ENCODE peak calls at places on chromosomes 2 and 18, in four cellular contexts. Z is BE2C, M is AG04449, H is fibroblast of lung. X is an unnamed sample.

GRCh38 chr2:240889601-240890560 is 6.1 kb downstream of the MAB21L4 start:
- DNase-seq in Z (no peak), M (no peak), H (no peak), X (no peak)

GRCh38 chr2:168211664-168212163 is 35.7 kb downstream of the STK39 start:
- DNase-seq in Z (no peak), M (no peak), H (peak), X (no peak)

GRCh38 chr18:73594749-73595148 is 552.9 kb downstream of the FBXO15 start:
- DNase-seq in Z (no peak), M (no peak), H (peak), X (no peak)

GRCh38 chr2:36727586-36727985 is 31.1 kb downstream of the VIT start:
- DNase-seq in Z (no peak), M (no peak), H (no peak), X (no peak)

GRCh38 chr2:174970092-174970491 is 35.1 kb downstream of the CHN1 start:
- DNase-seq in Z (no peak), M (no peak), H (peak), X (no peak)

GRCh38 chr2:241571821-241572620 is 13.5 kb downstream of the BOK start:
- DNase-seq in Z (no peak), M (no peak), H (no peak), X (no peak)

GRCh38 chr2:209525834-209526281 is 102.0 kb downstream of the MAP2 start:
- DNase-seq in Z (no peak), M (peak), H (peak), X (peak)

GRCh38 chr18:74342416-74343043 is 26.9 kb downstream of the C18orf63 start:
- DNase-seq in Z (peak), M (no peak), H (peak), X (peak)

GRCh38 chr2:100114011-100114433 is 28.4 kb downstream of the AFF3 start:
- DNase-seq in Z (no peak), M (no peak), H (no peak), X (no peak)

GRCh38 chr2:74991977-74992376 is 33.5 kb downstream of the POLE4 start:
- DNase-seq in Z (no peak), M (peak), H (peak), X (no peak)

GRCh38 chr2:84807063-84807485 is 73.8 kb downstream of the TRABD2A start:
- DNase-seq in Z (no peak), M (peak), H (peak), X (peak)

GRCh38 chr2:32591669-32592463 is 36.0 kb upstream of the TTC27 start:
- DNase-seq in Z (no peak), M (no peak), H (peak), X (no peak)

GRCh38 chr18:44696892-44697291 is 16.2 kb downstream of the SETBP1 start:
- DNase-seq in Z (no peak), M (no peak), H (peak), X (no peak)

GRCh38 chr2:200662727-200663126 is 76.9 kb downstream of the AOX1 start:
- DNase-seq in Z (no peak), M (no peak), H (peak), X (no peak)

GRCh38 chr2:109427661-109428091 is 186.1 kb downstream of the SEPTIN10 start:
- DNase-seq in Z (no peak), M (no peak), H (no peak), X (no peak)

GRCh38 chr2:240349133-240350005 is 86.1 kb upstream of the GPC1 start:
- DNase-seq in Z (no peak), M (no peak), H (no peak), X (no peak)

GRCh38 chr18:60329131-60329530 is 43.4 kb downstream of the MC4R start:
- DNase-seq in Z (no peak), M (no peak), H (no peak), X (no peak)

GRCh38 chr2:15823459-15824396 is 116.6 kb upstream of the MYCN start:
- DNase-seq in Z (no peak), M (no peak), H (no peak), X (no peak)

GRCh38 chr18:27803957-27804356 is 373.0 kb downstream of the CDH2 start:
- DNase-seq in Z (no peak), M (no peak), H (peak), X (peak)

GRCh38 chr2:182066439-182067061 is 80.9 kb downstream of the PPP1R1C start:
- DNase-seq in Z (no peak), M (peak), H (peak), X (peak)

GRCh38 chr18:31041346-31042067 is 1.0 kb downstream of the DSC3 start:
- DNase-seq in Z (no peak), M (no peak), H (peak), X (no peak)

GRCh38 chr2:96954490-96954846 is 31.9 kb downstream of the FAM178B start:
- DNase-seq in Z (no peak), M (no peak), H (peak), X (no peak)

GRCh38 chr2:205198130-205198505 is 484.2 kb upstream of the NRP2 start:
- DNase-seq in Z (no peak), M (peak), H (peak), X (peak)

GRCh38 chr2:63850650-63851049 is 9.0 kb downstream of the UGP2 start:
- DNase-seq in Z (no peak), M (no peak), H (peak), X (no peak)

GRCh38 chr18:57846258-57846657 is 43.1 kb upstream of the ATP8B1 start:
- DNase-seq in Z (peak), M (no peak), H (peak), X (peak)

GRCh38 chr2:85448840-85449588 is 30.5 kb downstream of the SH2D6 start:
- DNase-seq in Z (no peak), M (no peak), H (no peak), X (no peak)

GRCh38 chr2:158782616-158783015 is 12.5 kb upstream of the DAPL1 start:
- DNase-seq in Z (no peak), M (no peak), H (peak), X (no peak)

GRCh38 chr2:100832885-100833284 is 12.9 kb downstream of the NPAS2 start:
- DNase-seq in Z (no peak), M (no peak), H (peak), X (no peak)

GRCh38 chr18:26621161-26622026 is 73.0 kb upstream of the KCTD1 start:
- DNase-seq in Z (peak), M (no peak), H (no peak), X (no peak)

GRCh38 chr2:241561811-241562210 is 3.3 kb downstream of the BOK start:
- DNase-seq in Z (peak), M (no peak), H (peak), X (no peak)

GRCh38 chr18:74435740-74436139 is 21.4 kb downstream of the DIPK1C start:
- DNase-seq in Z (no peak), M (no peak), H (no peak), X (no peak)

GRCh38 chr18:10454800-10455550 is 540 bp downstream of the APCDD1 start:
- DNase-seq in Z (no peak), M (no peak), H (no peak), X (no peak)

GRCh38 chr2:112154246-112155110 is 16.3 kb downstream of the FBLN7 start:
- DNase-seq in Z (no peak), M (no peak), H (no peak), X (no peak)

DNA sequence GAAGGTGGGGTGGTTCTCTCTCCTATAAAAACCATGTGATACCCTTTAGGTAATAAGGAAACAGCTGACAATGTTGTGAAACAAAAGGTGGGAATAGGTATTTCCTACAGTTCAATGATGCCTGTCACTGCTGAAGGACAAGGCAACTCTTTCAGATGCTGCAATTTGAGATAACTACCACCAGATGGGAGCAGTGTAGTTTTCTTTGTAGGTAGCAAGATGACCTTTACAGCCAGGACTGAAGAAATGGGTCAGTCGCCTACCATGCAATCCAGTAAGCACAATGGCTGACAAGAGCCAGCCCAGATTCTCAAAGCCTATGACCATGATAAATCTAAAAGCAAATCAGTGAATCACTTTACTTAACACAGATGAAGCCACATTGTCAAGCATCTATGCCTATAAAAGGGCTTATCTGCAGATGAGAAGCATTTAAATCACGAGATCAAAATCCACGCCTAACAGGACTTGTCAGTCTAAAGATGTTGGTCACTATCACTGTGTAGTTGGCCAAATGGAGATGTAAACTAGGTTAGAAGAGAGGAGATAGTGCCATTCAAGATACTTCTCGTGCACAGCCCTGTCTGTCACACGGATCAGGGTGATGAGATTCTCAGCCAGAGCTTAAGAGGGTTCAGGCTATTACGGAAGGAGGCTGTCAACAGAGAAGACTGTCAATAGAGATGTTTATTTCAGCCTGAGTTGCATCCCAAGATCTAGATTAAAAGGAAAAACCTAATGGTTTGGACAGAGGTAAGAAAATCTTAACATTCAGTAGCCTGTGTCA is 83.7 kb downstream of the AAK1 start:
- DNase-seq in Z (no peak), M (no peak), H (peak), X (peak)
- TF ChIP-seq CTCF in Z (peak), M (peak), H (peak), X (peak)

GRCh38 chr18:79191956-79192355 is 122.8 kb downstream of the ATP9B start:
- DNase-seq in Z (no peak), M (no peak), H (no peak), X (no peak)

GRCh38 chr18:79191418-79191817 is 122.2 kb downstream of the ATP9B start:
- DNase-seq in Z (no peak), M (no peak), H (no peak), X (no peak)

GRCh38 chr18:79195716-79196683 is 126.8 kb downstream of the ATP9B start:
- DNase-seq in Z (no peak), M (no peak), H (no peak), X (no peak)

GRCh38 chr18:79197531-79197930 is 128.3 kb downstream of the ATP9B start:
- DNase-seq in Z (no peak), M (no peak), H (no peak), X (no peak)

GRCh38 chr18:79193826-79194225 is 124.6 kb downstream of the ATP9B start:
- DNase-seq in Z (no peak), M (no peak), H (no peak), X (no peak)
- H3K4me3 ChIP-seq in Z (no peak), M (no peak), H (no peak), X (no peak)

DNA sequence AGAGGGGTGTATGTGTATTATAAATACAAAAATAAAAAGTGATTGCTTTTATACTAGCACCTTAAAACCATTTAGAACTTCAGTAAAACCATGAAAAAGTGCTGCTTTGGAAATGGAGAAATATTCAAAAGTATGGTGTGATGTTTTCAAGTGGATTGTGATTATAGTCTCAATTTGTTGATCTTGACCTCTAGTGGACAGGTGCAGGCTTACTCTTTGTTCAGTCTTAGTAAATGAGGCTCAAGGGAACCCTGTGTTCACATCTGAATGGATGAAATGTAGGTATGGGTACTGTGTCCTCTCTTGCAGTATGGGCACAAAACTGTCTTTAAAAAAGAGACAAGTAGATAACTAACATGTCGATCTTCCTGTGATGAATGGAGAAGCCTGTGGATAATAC is 145.8 kb downstream of the MCFD2 start:
- DNase-seq in Z (no peak), M (no peak), H (no peak), X (no peak)
- TF ChIP-seq CTCF in Z (peak), M (no peak), H (no peak), X (no peak)

GRCh38 chr2:133673570-133673969 is 105.3 kb upstream of the NCKAP5 start:
- DNase-seq in Z (no peak), M (no peak), H (peak), X (no peak)

GRCh38 chr2:133674066-133674432 is 105.8 kb upstream of the NCKAP5 start:
- DNase-seq in Z (no peak), M (no peak), H (no peak), X (no peak)

GRCh38 chr2:133680399-133681044 is 112.3 kb upstream of the NCKAP5 start:
- DNase-seq in Z (no peak), M (no peak), H (no peak), X (no peak)

GRCh38 chr2:133676392-133677130 is 108.3 kb upstream of the NCKAP5 start:
- DNase-seq in Z (no peak), M (no peak), H (peak), X (peak)

DNA sequence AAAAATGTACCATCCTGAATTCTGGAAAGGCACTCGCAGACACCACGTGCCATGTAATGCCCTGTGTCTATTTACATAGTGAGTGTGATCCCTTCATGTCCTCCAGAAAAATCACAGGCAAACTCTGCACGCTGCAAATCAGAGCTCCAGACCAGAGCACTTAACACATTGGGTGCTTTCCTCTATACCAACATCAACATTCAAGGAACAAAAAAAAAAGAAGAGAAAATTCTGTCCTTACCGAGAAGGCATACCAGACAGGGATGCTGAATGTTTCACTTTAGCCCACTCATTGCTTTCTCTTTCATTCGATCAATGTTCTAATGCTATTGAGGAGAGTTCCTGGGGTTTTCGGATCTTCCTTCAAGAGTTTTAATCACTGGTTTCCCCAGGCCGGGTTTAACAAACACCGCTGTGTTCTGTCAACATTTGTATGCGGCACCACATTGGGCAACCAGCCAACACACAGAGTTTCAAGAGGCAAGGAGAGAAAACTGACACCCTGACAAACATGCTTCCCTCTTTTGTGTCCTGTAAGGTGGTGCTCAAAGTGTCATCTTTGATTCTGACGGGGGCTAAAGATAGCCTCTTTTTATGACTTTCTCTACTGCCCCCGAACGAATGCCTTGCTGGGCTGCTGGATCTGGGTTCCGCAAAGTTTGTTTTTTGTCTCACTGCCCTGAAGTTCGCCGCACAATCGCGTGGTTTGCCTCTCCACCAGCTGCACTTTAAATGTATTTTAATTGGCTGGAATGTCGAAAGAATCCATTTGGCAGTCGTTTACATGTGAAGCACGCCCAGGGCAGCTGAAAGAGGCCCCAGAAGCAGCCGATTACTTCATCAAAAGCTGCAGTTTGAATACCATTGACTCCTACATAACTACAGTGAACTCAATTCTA is 106.4 kb upstream of the NCKAP5 start:
- DNase-seq in Z (peak), M (peak), H (peak), X (peak)
- H3K4me3 ChIP-seq in Z (peak), M (peak), H (peak), X (peak)

GRCh38 chr2:233852056-233852455 is 2.3 kb downstream of the HJURP start:
- DNase-seq in Z (no peak), M (no peak), H (no peak), X (no peak)

GRCh38 chr2:233849607-233850271 is 4.6 kb downstream of the HJURP start:
- DNase-seq in Z (no peak), M (no peak), H (no peak), X (no peak)

GRCh38 chr2:233851169-233851568 is 3.2 kb downstream of the HJURP start:
- DNase-seq in Z (no peak), M (no peak), H (no peak), X (no peak)

GRCh38 chr2:233848276-233848675 is 6.1 kb downstream of the HJURP start:
- DNase-seq in Z (no peak), M (no peak), H (no peak), X (no peak)

DNA sequence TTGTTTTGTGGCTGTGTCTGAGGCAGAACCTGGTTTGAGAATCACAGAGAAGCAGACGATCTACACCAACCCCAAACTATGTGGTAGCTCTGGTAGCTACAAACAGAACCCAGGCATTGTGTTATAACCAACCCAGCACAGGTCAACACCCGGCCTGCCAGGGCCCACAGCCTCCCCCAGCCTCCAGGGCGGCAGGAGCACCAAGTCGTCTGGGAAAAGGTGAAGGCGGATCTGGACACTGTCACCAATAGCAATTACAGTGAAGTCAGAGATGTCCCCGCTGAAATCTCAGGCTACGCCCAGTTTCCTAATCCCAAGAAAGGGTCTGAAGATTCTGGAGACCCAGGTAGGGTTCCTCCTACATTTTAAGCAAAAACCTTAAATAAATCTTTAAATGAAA is 3.6 kb downstream of the HJURP start:
- DNase-seq in Z (no peak), M (no peak), H (no peak), X (no peak)
- TF ChIP-seq CTCF in Z (no peak), M (no peak), H (no peak), X (no peak)

DNA sequence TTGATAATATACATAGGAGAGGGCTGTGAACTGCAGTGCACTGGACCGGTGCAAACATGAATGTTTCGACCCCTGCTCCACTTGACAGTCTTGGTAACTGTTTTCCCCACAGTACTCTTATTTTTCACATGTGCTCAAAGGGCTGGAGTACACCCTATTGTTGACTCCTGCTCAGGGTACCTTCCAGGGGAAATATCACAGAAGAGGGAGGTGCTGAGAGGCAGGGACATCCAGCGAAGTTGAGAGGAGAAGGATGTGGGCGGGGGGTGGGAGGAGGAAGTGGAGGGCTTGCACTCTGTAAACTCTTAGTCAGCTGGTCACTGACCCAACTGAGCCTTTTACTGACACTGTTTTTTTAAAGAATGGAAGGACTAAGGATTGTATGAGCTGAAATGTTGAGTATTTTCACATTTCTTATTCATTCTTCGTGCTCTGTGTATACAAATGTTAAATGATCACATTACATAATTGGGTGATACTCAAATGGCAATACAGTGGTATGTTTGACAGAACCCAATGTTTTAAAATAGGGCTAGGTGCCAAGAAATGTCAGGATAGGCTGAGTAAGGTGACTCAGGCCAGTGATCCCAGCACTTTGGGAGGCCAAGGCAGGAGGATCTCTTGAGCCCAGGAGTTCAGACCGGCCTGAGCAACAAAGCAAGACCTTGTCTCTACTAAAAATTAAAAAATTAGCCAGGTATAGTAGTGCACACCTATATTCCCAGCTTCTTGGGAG is 10.0 kb downstream of the INPP4A start:
- DNase-seq in Z (no peak), M (no peak), H (peak), X (no peak)
- H3K4me3 ChIP-seq in Z (no peak), M (no peak), H (no peak), X (no peak)

DNA sequence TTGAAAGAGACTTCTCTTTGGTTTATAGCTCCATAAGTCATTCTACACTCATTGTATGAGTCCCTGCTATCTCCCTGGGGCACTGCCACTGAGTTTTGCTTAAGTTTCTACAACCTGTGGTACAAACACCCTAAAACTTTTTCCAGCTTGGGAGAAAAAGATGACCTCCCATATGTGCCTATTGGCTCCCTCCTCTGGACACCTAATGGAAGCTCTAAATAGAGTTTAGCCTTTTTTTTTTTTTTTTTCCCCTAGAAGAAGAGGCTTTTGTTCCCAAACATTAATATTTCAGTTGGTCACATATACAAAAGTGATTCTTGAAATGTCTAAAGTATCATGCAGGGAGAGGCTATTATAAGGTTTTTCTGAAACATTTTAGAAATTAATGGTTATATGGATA is 547.2 kb upstream of the TMEFF2 start:
- DNase-seq in Z (peak), M (no peak), H (no peak), X (no peak)
- TF ChIP-seq CTCF in Z (peak), M (no peak), H (no peak), X (no peak)

GRCh38 chr2:53641290-53641689 is 126.3 kb upstream of the CHAC2 start:
- DNase-seq in Z (no peak), M (no peak), H (no peak), X (no peak)
- H3K4me3 ChIP-seq in Z (no peak), M (no peak), H (no peak), X (no peak)

GRCh38 chr2:10028407-10028987 is 14.9 kb upstream of the KLF11 start:
- DNase-seq in Z (no peak), M (no peak), H (no peak), X (no peak)
- TF ChIP-seq CTCF in Z (no peak), M (no peak), H (peak), X (peak)